ENCODE peak calls at places on chromosomes 1 and 21, in seven cellular contexts. One of them, this sample, is unnamed.

GRCh38 chr1:24749257-24749656 is 4.0 kb downstream of the CLIC4 start:
- DNase-seq in caudate nucleus: no peak
- DNase-seq in thoracic aorta: no peak
- DNase-seq in IMR-90: no peak
- DNase-seq in transverse colon: no peak
- DNase-seq in CD4-positive, CD25-positive, alpha-beta regulatory T cell: no peak
- DNase-seq in stomach: no peak
- DNase-seq in this sample: no peak

GRCh38 chr1:38018864-38019343 is 6.4 kb downstream of the UTP11 start:
- DNase-seq in caudate nucleus: no peak
- DNase-seq in CD4-positive, CD25-positive, alpha-beta regulatory T cell: no peak
- DNase-seq in IMR-90: peak
- DNase-seq in transverse colon: no peak
- DNase-seq in thoracic aorta: no peak
- DNase-seq in stomach: no peak
- DNase-seq in this sample: no peak

GRCh38 chr1:199010492-199010891 is 371.7 kb downstream of the PTPRC start:
- DNase-seq in stomach: no peak
- DNase-seq in CD4-positive, CD25-positive, alpha-beta regulatory T cell: no peak
- DNase-seq in transverse colon: no peak
- DNase-seq in IMR-90: no peak
- DNase-seq in thoracic aorta: no peak
- DNase-seq in caudate nucleus: no peak
- DNase-seq in this sample: no peak

GRCh38 chr21:39799178-39799577 is 54.2 kb downstream of the IGSF5 start:
- DNase-seq in transverse colon: peak
- DNase-seq in CD4-positive, CD25-positive, alpha-beta regulatory T cell: no peak
- DNase-seq in thoracic aorta: no peak
- DNase-seq in IMR-90: no peak
- DNase-seq in caudate nucleus: no peak
- DNase-seq in stomach: no peak
- DNase-seq in this sample: no peak

GRCh38 chr1:206933333-206933945 is 11.7 kb upstream of the FCMR start:
- DNase-seq in transverse colon: peak
- DNase-seq in IMR-90: no peak
- DNase-seq in stomach: peak
- DNase-seq in caudate nucleus: no peak
- DNase-seq in CD4-positive, CD25-positive, alpha-beta regulatory T cell: peak
- DNase-seq in thoracic aorta: no peak
- DNase-seq in this sample: no peak

GRCh38 chr1:109767596-109768334 is 4.0 kb upstream of the EPS8L3 start:
- DNase-seq in caudate nucleus: no peak
- DNase-seq in CD4-positive, CD25-positive, alpha-beta regulatory T cell: no peak
- DNase-seq in stomach: peak
- DNase-seq in transverse colon: peak
- DNase-seq in thoracic aorta: no peak
- DNase-seq in IMR-90: no peak
- DNase-seq in this sample: no peak

GRCh38 chr1:47996406-47997226 is 569 bp downstream of the TRABD2B start:
- DNase-seq in stomach: no peak
- DNase-seq in CD4-positive, CD25-positive, alpha-beta regulatory T cell: no peak
- DNase-seq in caudate nucleus: no peak
- DNase-seq in thoracic aorta: no peak
- DNase-seq in transverse colon: no peak
- DNase-seq in IMR-90: no peak
- DNase-seq in this sample: no peak

GRCh38 chr1:94726981-94727685 is 93.0 kb upstream of the SLC44A3 start:
- DNase-seq in transverse colon: no peak
- DNase-seq in caudate nucleus: no peak
- DNase-seq in CD4-positive, CD25-positive, alpha-beta regulatory T cell: no peak
- DNase-seq in thoracic aorta: no peak
- DNase-seq in stomach: no peak
- DNase-seq in IMR-90: no peak
- DNase-seq in this sample: peak

GRCh38 chr1:160097196-160097910 is 1.1 kb downstream of the IGSF8 start:
- DNase-seq in caudate nucleus: no peak
- DNase-seq in CD4-positive, CD25-positive, alpha-beta regulatory T cell: no peak
- DNase-seq in thoracic aorta: no peak
- DNase-seq in transverse colon: no peak
- DNase-seq in IMR-90: no peak
- DNase-seq in stomach: no peak
- DNase-seq in this sample: no peak

GRCh38 chr1:207890136-207890738 is 20.7 kb downstream of the CD34 start:
- DNase-seq in CD4-positive, CD25-positive, alpha-beta regulatory T cell: no peak
- DNase-seq in thoracic aorta: no peak
- DNase-seq in stomach: peak
- DNase-seq in caudate nucleus: no peak
- DNase-seq in IMR-90: peak
- DNase-seq in transverse colon: peak
- DNase-seq in this sample: peak

GRCh38 chr1:10908266-10908665 is 104.2 kb upstream of the TARDBP start:
- DNase-seq in IMR-90: no peak
- DNase-seq in caudate nucleus: no peak
- DNase-seq in stomach: no peak
- DNase-seq in transverse colon: no peak
- DNase-seq in thoracic aorta: no peak
- DNase-seq in CD4-positive, CD25-positive, alpha-beta regulatory T cell: no peak
- DNase-seq in this sample: no peak

DNA sequence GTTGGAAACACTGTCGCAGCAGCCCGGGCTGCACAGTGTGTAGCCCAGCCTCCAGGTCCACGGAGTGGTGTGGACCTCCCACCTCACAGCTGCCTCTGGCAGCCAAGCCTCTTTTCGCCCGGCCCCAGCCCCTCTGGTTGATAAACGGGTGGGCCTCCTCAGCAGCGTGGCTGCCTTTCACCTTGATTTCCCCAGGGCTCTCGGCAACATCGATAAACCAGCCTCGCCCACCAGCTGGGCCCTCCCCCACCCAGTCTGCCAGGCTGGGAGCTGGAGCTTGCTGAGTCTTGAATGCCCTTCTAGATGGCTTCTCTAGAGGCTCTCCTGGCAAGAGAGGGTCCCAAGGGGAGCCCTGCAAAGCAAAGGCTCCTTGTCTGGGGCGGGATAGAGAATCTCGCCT is 31.0 kb upstream of the LHX4 start:
- DNase-seq in caudate nucleus: no peak
- DNase-seq in IMR-90: no peak
- DNase-seq in CD4-positive, CD25-positive, alpha-beta regulatory T cell: no peak
- DNase-seq in stomach: no peak
- DNase-seq in transverse colon: no peak
- DNase-seq in thoracic aorta: no peak
- DNase-seq in this sample: no peak
- H3K27ac ChIP-seq in caudate nucleus: no peak
- H3K27ac ChIP-seq in IMR-90: no peak
- H3K27ac ChIP-seq in CD4-positive, CD25-positive, alpha-beta regulatory T cell: no peak
- H3K27ac ChIP-seq in stomach: no peak
- H3K27ac ChIP-seq in transverse colon: no peak
- H3K27ac ChIP-seq in thoracic aorta: no peak
- H3K27ac ChIP-seq in this sample: no peak

GRCh38 chr1:57086141-57086540 is 120.3 kb upstream of the C8B start:
- DNase-seq in thoracic aorta: no peak
- DNase-seq in caudate nucleus: no peak
- DNase-seq in CD4-positive, CD25-positive, alpha-beta regulatory T cell: no peak
- DNase-seq in transverse colon: no peak
- DNase-seq in stomach: no peak
- DNase-seq in IMR-90: no peak
- DNase-seq in this sample: no peak
- H3K27ac ChIP-seq in thoracic aorta: no peak
- H3K27ac ChIP-seq in caudate nucleus: no peak
- H3K27ac ChIP-seq in CD4-positive, CD25-positive, alpha-beta regulatory T cell: no peak
- H3K27ac ChIP-seq in transverse colon: no peak
- H3K27ac ChIP-seq in stomach: no peak
- H3K27ac ChIP-seq in IMR-90: no peak
- H3K27ac ChIP-seq in this sample: no peak

GRCh38 chr1:41655632-41656031 is 171.1 kb upstream of the EDN2 start:
- DNase-seq in transverse colon: no peak
- DNase-seq in IMR-90: no peak
- DNase-seq in caudate nucleus: no peak
- DNase-seq in stomach: no peak
- DNase-seq in thoracic aorta: no peak
- DNase-seq in CD4-positive, CD25-positive, alpha-beta regulatory T cell: no peak
- DNase-seq in this sample: no peak
- H3K27ac ChIP-seq in transverse colon: no peak
- H3K27ac ChIP-seq in IMR-90: no peak
- H3K27ac ChIP-seq in caudate nucleus: no peak
- H3K27ac ChIP-seq in stomach: no peak
- H3K27ac ChIP-seq in thoracic aorta: no peak
- H3K27ac ChIP-seq in CD4-positive, CD25-positive, alpha-beta regulatory T cell: no peak
- H3K27ac ChIP-seq in this sample: no peak

GRCh38 chr1:201013991-201014815 is 9.3 kb downstream of the KIF21B start:
- DNase-seq in caudate nucleus: peak
- DNase-seq in thoracic aorta: no peak
- DNase-seq in transverse colon: no peak
- DNase-seq in IMR-90: no peak
- DNase-seq in CD4-positive, CD25-positive, alpha-beta regulatory T cell: no peak
- DNase-seq in stomach: no peak
- DNase-seq in this sample: no peak

GRCh38 chr1:201016211-201016651 is 7.3 kb downstream of the KIF21B start:
- DNase-seq in CD4-positive, CD25-positive, alpha-beta regulatory T cell: no peak
- DNase-seq in transverse colon: peak
- DNase-seq in IMR-90: peak
- DNase-seq in stomach: no peak
- DNase-seq in caudate nucleus: peak
- DNase-seq in thoracic aorta: no peak
- DNase-seq in this sample: no peak

GRCh38 chr1:201014816-201015200 is 8.7 kb downstream of the KIF21B start:
- DNase-seq in transverse colon: no peak
- DNase-seq in thoracic aorta: no peak
- DNase-seq in caudate nucleus: no peak
- DNase-seq in CD4-positive, CD25-positive, alpha-beta regulatory T cell: no peak
- DNase-seq in stomach: no peak
- DNase-seq in IMR-90: no peak
- DNase-seq in this sample: no peak

GRCh38 chr1:201016943-201017827 is 6.3 kb downstream of the KIF21B start:
- DNase-seq in thoracic aorta: no peak
- DNase-seq in transverse colon: no peak
- DNase-seq in stomach: no peak
- DNase-seq in CD4-positive, CD25-positive, alpha-beta regulatory T cell: no peak
- DNase-seq in IMR-90: no peak
- DNase-seq in caudate nucleus: no peak
- DNase-seq in this sample: no peak

GRCh38 chr1:201015551-201016091 is 7.9 kb downstream of the KIF21B start:
- DNase-seq in stomach: no peak
- DNase-seq in thoracic aorta: no peak
- DNase-seq in caudate nucleus: no peak
- DNase-seq in transverse colon: no peak
- DNase-seq in IMR-90: peak
- DNase-seq in CD4-positive, CD25-positive, alpha-beta regulatory T cell: no peak
- DNase-seq in this sample: no peak
- H3K27ac ChIP-seq in stomach: no peak
- H3K27ac ChIP-seq in thoracic aorta: no peak
- H3K27ac ChIP-seq in caudate nucleus: peak
- H3K27ac ChIP-seq in transverse colon: no peak
- H3K27ac ChIP-seq in IMR-90: no peak
- H3K27ac ChIP-seq in CD4-positive, CD25-positive, alpha-beta regulatory T cell: peak
- H3K27ac ChIP-seq in this sample: no peak

GRCh38 chr1:100177295-100178042 is 587 bp downstream of the LRRC39 start:
- DNase-seq in thoracic aorta: no peak
- DNase-seq in transverse colon: no peak
- DNase-seq in IMR-90: no peak
- DNase-seq in stomach: no peak
- DNase-seq in caudate nucleus: no peak
- DNase-seq in CD4-positive, CD25-positive, alpha-beta regulatory T cell: no peak
- DNase-seq in this sample: no peak
- H3K27ac ChIP-seq in thoracic aorta: no peak
- H3K27ac ChIP-seq in transverse colon: no peak
- H3K27ac ChIP-seq in IMR-90: no peak
- H3K27ac ChIP-seq in stomach: no peak
- H3K27ac ChIP-seq in caudate nucleus: no peak
- H3K27ac ChIP-seq in CD4-positive, CD25-positive, alpha-beta regulatory T cell: no peak
- H3K27ac ChIP-seq in this sample: no peak